ENCODE peak calls at places on chromosomes 7 and 10, in four cellular contexts. R is uterus, D is left ventricle myocardium inferior, K is HCT116. A is an unnamed sample.
A peak's percentile ranks its signal among the peaks of the same experiment; 100 is the strongest.

GRCh38 chr10:33520223-33520622 is 185.8 kb upstream of the NRP1 start:
- DNase-seq in D (no peak), K (no peak), R (no peak), A (no peak)

GRCh38 chr10:69124558-69125121 is 662 bp downstream of the VPS26A start:
- DNase-seq in R (peak; percentile 24), K (peak; percentile 26), D (peak; percentile 34), A (peak; percentile 54)

GRCh38 chr7:131328387-131329175 is 905 bp downstream of the MKLN1 start:
- DNase-seq in D (no peak), K (no peak), R (no peak), A (no peak)

GRCh38 chr10:100634034-100634433 is 98.3 kb downstream of the HIF1AN start:
- DNase-seq in R (no peak), K (no peak), D (no peak), A (no peak)

GRCh38 chr10:35546824-35547225 is 58.3 kb upstream of the GJD4 start:
- DNase-seq in D (no peak), R (no peak), K (no peak), A (no peak)

GRCh38 chr7:18903676-18904075 is 213.8 kb downstream of the TWIST1 start:
- DNase-seq in D (no peak), K (no peak), R (no peak), A (no peak)

GRCh38 chr10:132497788-132498561 is 39.6 kb upstream of the INPP5A start:
- DNase-seq in D (no peak), R (peak; percentile 17), K (no peak), A (no peak)

GRCh38 chr7:46932656-46933424 is 649.1 kb downstream of the TNS3 start:
- DNase-seq in K (no peak), R (peak; percentile 87), D (no peak), A (no peak)

GRCh38 chr10:3128379-3129130 is 44.0 kb downstream of the PITRM1 start:
- DNase-seq in R (no peak), D (no peak), K (no peak), A (no peak)

GRCh38 chr10:122505011-122505410 is 43.7 kb downstream of the HTRA1 start:
- DNase-seq in R (no peak), D (no peak), K (no peak), A (no peak)

GRCh38 chr10:121654021-121654545 is 55.8 kb upstream of the FGFR2 start:
- DNase-seq in K (no peak), D (no peak), R (no peak), A (no peak)

GRCh38 chr7:143884276-143884977 is 17.5 kb downstream of the TCAF1 start:
- DNase-seq in D (no peak), R (no peak), K (no peak), A (no peak)

GRCh38 chr7:21675255-21675654 is 132.4 kb downstream of the DNAH11 start:
- DNase-seq in D (no peak), K (no peak), R (no peak), A (no peak)

DNA sequence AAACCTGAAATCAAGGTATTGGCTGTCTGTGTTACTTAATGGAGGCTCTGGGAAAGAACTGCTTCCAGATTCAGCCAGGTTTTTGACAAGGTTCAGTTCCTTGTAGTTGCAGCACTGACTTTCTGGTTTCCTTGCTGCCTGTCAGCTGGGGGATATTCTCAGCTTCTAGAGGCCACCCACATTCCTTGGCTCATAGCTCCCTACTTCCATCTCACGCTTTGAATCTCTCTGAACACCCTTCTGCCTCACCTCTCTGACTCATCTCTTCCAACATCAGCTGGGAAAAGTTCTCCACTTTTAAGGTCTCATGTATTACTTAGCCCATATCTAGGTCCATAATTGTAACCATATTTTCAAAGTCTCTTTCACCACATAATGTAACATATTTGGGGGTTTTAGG is 22.9 kb upstream of the GPR22 start:
- DNase-seq in D (no peak), R (no peak), K (no peak), A (no peak)
- H3K27ac ChIP-seq in D (no peak overlapping the region), R (no peak overlapping the region), K (no peak overlapping the region), A (no peak overlapping the region)

GRCh38 chr7:116736927-116737715 is 65.1 kb downstream of the MET start:
- DNase-seq in R (no peak), K (no peak), D (no peak), A (no peak)

GRCh38 chr7:116731737-116732335 is 59.8 kb downstream of the MET start:
- DNase-seq in R (no peak), K (no peak), D (no peak), A (no peak)

GRCh38 chr7:116732788-116733709 is 61.1 kb downstream of the MET start:
- DNase-seq in D (no peak), K (no peak), R (no peak), A (no peak)

GRCh38 chr7:116733924-116734591 is 62.1 kb downstream of the MET start:
- DNase-seq in K (no peak), R (no peak), D (no peak), A (no peak)

DNA sequence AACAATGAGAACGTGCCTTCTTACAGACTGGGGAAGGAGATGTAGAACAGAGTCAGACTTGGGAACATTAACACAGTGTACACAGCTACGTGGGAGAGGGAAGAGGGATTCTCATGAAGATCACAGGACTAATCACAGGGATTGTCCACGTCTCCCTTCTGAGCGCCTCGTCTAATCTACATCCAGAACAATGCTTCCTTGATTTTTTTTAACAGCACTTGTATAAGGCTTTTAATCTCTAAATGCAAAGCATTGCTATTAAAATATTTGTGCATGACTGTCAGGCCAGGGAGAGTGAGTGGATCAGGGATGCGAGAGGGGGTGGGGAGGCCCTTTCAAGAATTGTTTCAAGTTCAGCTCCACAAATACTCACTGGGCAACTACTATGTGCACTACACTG is 62.7 kb downstream of the MET start:
- DNase-seq in D (no peak), K (no peak), R (no peak), A (no peak)
- H3K4me1 ChIP-seq in D (no peaks in the 10 kb centered on the region), K (peaks cover 53% of the 10 kb centered on the region), R (no peaks in the 10 kb centered on the region), A (no peaks in the 10 kb centered on the region)

GRCh38 chr7:92447239-92448184 is at the start of gene GATAD1:
- DNase-seq in D (peak; percentile 90), R (peak; percentile 90), K (peak; percentile 88), A (peak; percentile 93)

GRCh38 chr7:92448185-92448747 is 984 bp downstream of the GATAD1 start:
- DNase-seq in R (peak; percentile 47), D (peak; percentile 22), K (peak; percentile 57), A (peak; percentile 61)

GRCh38 chr7:92451645-92452044 is 4.4 kb downstream of the GATAD1 start:
- DNase-seq in K (no peak), R (no peak), D (no peak), A (no peak)

DNA sequence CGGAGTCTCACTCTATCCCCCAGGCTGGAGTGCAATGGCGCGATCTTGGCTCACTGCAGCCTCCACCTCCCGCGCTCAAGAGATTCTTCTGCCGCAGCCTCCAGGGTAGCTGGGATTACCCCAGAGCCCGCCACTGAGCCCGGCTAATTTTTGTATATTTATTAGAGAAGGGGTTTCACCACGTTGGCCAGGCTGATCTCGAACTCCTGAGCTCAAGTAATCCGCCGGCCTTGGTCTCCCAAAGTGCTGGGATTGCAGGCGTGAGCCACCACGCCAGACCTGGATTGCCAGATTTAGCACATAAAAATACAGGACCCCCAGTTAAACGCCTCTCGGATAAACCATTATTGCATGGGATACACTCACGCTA is 428 bp upstream of the GATAD1 start:
- DNase-seq in D (no peak), R (peak; percentile 17), K (no peak), A (no peak)
- H3K4me3 ChIP-seq in D (peak overlapping the region; percentile 100), R (no peak overlapping the region), K (peak overlapping the region; percentile 72), A (peak overlapping the region; percentile 84)

GRCh38 chr10:71218046-71218832 is 5.9 kb downstream of the UNC5B start:
- DNase-seq in D (no peak), K (peak; percentile 36), R (no peak), A (no peak)
- H3K27ac ChIP-seq in D (peak overlapping the region; percentile 77), K (peak overlapping the region; percentile 47), R (peak overlapping the region; percentile 76), A (no peak overlapping the region)

A was measured in pancreas.